ENCODE peak calls at places on chromosomes 6 and 20, in seven cellular contexts. Q is A549, B is lung, N is PC-9, A is psoas muscle, C is RWPE1, F is hepatocyte. E is an unnamed sample.

GRCh38 chr6:25717856-25718740 is 36.4 kb upstream of the SLC17A4 start:
- DNase-seq in N (no peak), F (peak), A (no peak), B (no peak), Q (peak), C (peak), E (peak)

GRCh38 chr20:33280000-33280680 is 2.9 kb upstream of the BPIFB1 start:
- DNase-seq in C (no peak), A (no peak), Q (no peak), B (no peak), N (no peak), F (no peak), E (no peak)

GRCh38 chr20:48409216-48409615 is 418.6 kb downstream of the PREX1 start:
- DNase-seq in Q (no peak), C (peak), B (no peak), N (no peak), F (no peak), A (no peak), E (no peak)

GRCh38 chr20:62040381-62040922 is 25.2 kb downstream of the TAF4 start:
- DNase-seq in A (no peak), B (no peak), N (no peak), F (no peak), Q (no peak), C (no peak), E (no peak)

GRCh38 chr20:63334356-63334755 is 26.8 kb downstream of the CHRNA4 start:
- DNase-seq in Q (no peak), A (peak), F (no peak), N (no peak), C (no peak), B (no peak), E (no peak)

GRCh38 chr6:163570579-163571231 is 156.2 kb downstream of the QKI start:
- DNase-seq in B (no peak), A (no peak), C (no peak), F (no peak), N (no peak), Q (no peak), E (no peak)

GRCh38 chr6:14180609-14181008 is 63.0 kb downstream of the CD83 start:
- DNase-seq in A (no peak), N (no peak), B (no peak), Q (no peak), F (no peak), C (no peak), E (no peak)

GRCh38 chr6:68778356-68779020 is 143.4 kb downstream of the ADGRB3 start:
- DNase-seq in B (no peak), A (no peak), N (no peak), C (peak), Q (peak), F (peak), E (peak)

GRCh38 chr6:81752084-81752968 is at the start of gene TENT5A:
- DNase-seq in A (peak), F (peak), Q (peak), N (peak), C (peak), B (peak), E (peak)

GRCh38 chr20:44993343-44993742 is 27.0 kb downstream of the STK4 start:
- DNase-seq in F (no peak), A (no peak), C (peak), N (no peak), B (no peak), Q (no peak), E (no peak)

GRCh38 chr6:21856844-21857243 is 263.3 kb downstream of the SOX4 start:
- DNase-seq in N (no peak), Q (no peak), F (no peak), C (peak), A (no peak), B (no peak), E (no peak)

GRCh38 chr6:134787261-134787871 is 162.5 kb downstream of the ALDH8A1 start:
- DNase-seq in N (no peak), Q (peak), C (peak), A (no peak), B (no peak), F (no peak), E (peak)

GRCh38 chr20:60057123-60057865 is 99.1 kb downstream of the CDH26 start:
- DNase-seq in C (peak), Q (peak), B (peak), A (peak), N (peak), F (peak), E (peak)

GRCh38 chr6:50147371-50147770 is 97.6 kb upstream of the DEFB112 start:
- DNase-seq in C (no peak), Q (no peak), A (no peak), B (no peak), N (no peak), F (no peak), E (no peak)

GRCh38 chr6:165487950-165488349 is 175.1 kb downstream of the PDE10A start:
- DNase-seq in Q (no peak), C (no peak), N (no peak), F (no peak), A (no peak), B (no peak), E (no peak)

GRCh38 chr6:69542494-69542893 is 254.3 kb downstream of the LMBRD1 start:
- DNase-seq in F (no peak), B (no peak), N (no peak), A (no peak), C (no peak), Q (no peak), E (no peak)

GRCh38 chr6:21824431-21825180 is 231.1 kb downstream of the SOX4 start:
- DNase-seq in N (no peak), C (no peak), F (no peak), Q (peak), B (no peak), A (no peak), E (no peak)

GRCh38 chr6:15691250-15691869 is 28.5 kb upstream of the DTNBP1 start:
- DNase-seq in F (peak), Q (peak), N (peak), C (peak), B (peak), A (peak), E (peak)

GRCh38 chr6:31180500-31180899 is 10.0 kb upstream of the POU5F1 start:
- DNase-seq in C (no peak), A (peak), B (peak), N (no peak), F (no peak), Q (no peak), E (peak)

GRCh38 chr6:3696525-3696924 is 55.0 kb downstream of the PXDC1 start:
- DNase-seq in A (peak), Q (no peak), N (no peak), F (no peak), B (no peak), C (no peak), E (no peak)

GRCh38 chr20:57329608-57330221 is at the start of gene SPO11:
- DNase-seq in B (no peak), Q (no peak), A (no peak), C (no peak), F (peak), N (no peak), E (no peak)
- TF ChIP-seq CTCF in B (no peak), Q (no peak), A (no peak), C (no peak), F (peak), N (no peak), E (no peak)

DNA sequence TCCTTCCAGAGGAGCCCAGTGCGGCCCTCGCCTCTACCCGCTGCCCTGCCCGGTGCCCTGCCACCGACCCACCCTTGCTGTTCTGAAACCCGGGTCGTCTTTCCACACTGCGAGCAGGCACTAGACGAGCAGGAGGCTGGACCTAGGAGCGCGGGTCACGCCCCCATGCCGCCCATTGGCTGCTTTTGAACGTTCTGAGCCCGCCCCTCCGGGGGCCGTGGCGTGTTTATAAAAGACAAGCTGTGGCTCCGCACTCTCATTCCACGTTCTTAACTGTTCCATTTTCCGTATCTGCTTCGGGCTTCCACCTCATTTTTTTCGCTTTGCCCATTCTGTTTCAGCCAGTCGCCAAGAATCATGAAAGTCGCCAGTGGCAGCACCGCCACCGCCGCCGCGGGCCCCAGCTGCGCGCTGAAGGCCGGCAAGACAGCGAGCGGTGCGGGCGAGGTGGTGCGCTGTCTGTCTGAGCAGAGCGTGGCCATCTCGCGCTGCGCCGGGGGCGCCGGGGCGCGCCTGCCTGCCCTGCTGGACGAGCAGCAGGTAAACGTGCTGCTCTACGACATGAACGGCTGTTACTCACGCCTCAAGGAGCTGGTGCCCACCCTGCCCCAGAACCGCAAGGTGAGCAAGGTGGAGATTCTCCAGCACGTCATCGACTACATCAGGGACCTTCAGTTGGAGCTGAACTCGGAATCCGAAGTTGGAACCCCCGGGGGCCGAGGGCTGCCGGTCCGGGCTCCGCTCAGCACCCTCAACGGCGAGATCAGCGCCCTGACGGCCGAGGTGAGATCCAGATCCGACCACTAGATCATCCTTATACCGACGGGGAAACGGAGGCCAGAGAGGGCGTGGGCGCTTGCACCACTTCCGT is at the start of gene ID1:
- DNase-seq in F (peak), N (peak), Q (peak), A (peak), B (peak), C (peak), E (peak)
- TF ChIP-seq CTCF in F (no peak), N (no peak), Q (no peak), A (no peak), B (no peak), C (no peak), E (no peak)

DNA sequence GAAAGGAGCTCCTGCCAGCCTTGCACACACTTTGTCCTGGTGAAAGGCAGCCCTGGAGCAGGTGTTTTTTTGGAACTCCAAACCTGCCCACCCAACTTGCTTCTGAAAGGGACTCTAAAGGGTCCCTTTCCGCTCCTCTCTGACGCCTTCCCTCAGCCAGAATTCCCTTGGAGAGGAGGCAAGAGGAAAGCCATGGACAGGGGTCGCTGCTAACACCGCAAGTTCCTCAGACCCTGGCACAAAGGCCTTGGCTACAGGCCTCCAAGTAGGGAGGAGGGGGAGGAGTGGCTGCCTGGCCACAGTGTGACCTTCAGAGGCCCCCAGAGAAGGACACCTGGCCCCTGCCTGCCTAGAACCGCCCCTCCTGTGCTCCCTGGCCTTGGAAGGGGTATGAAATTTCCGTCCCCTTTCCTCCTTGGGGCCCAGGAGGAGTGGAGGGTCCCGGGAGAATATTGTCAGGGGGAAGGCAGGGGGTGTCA is 2.6 kb downstream of the VEGFA start:
- DNase-seq in N (no peak), B (no peak), F (no peak), A (peak), C (no peak), Q (peak), E (peak)
- TF ChIP-seq CTCF in N (no peak), B (no peak), F (peak), A (no peak), C (no peak), Q (no peak), E (no peak)

GRCh38 chr6:55950071-55950814 is 74.9 kb upstream of the BMP5 start:
- DNase-seq in A (peak), Q (no peak), F (no peak), C (no peak), B (no peak), N (no peak), E (no peak)

GRCh38 chr6:55957961-55958422 is 82.6 kb upstream of the BMP5 start:
- DNase-seq in N (no peak), B (no peak), Q (no peak), F (no peak), C (no peak), A (no peak), E (no peak)

GRCh38 chr6:55954436-55954835 is 79.0 kb upstream of the BMP5 start:
- DNase-seq in F (no peak), B (no peak), C (no peak), N (no peak), A (no peak), Q (no peak), E (no peak)

GRCh38 chr6:55955684-55956083 is 80.3 kb upstream of the BMP5 start:
- DNase-seq in Q (no peak), F (no peak), C (no peak), B (no peak), A (no peak), N (no peak), E (no peak)

GRCh38 chr6:55953384-55953783 is 78.0 kb upstream of the BMP5 start:
- DNase-seq in B (no peak), N (no peak), Q (peak), A (no peak), C (peak), F (peak), E (no peak)
- TF ChIP-seq CTCF in B (no peak), N (peak), Q (peak), A (peak), C (peak), F (peak), E (no peak)